ENCODE peak calls at places on chromosomes 2 and 18, in four cellular contexts. G, R, H and Q are unnamed samples.

GRCh38 chr2:31216734-31217133 is 581 bp downstream of the CAPN14 start:
- DNase-seq in H (no peak), G (peak; percentile 66), R (peak; percentile 9), Q (no peak)

GRCh38 chr18:46888965-46889364 is 28.3 kb downstream of the PIAS2 start:
- DNase-seq in G (no peak), R (no peak), H (no peak), Q (no peak)

GRCh38 chr2:66489433-66489832 is 54.5 kb downstream of the MEIS1 start:
- DNase-seq in R (no peak), G (no peak), H (no peak), Q (no peak)

GRCh38 chr2:161273038-161273760 is 35.0 kb upstream of the PSMD14 start:
- DNase-seq in H (peak; percentile 72), R (no peak), G (peak; percentile 70), Q (no peak)

GRCh38 chr18:37254256-37254880 is 311.2 kb downstream of the CELF4 start:
- DNase-seq in R (no peak), H (no peak), G (peak; percentile 6), Q (no peak)

GRCh38 chr2:240933966-240934700 is 28.0 kb downstream of the CROCC2 start:
- DNase-seq in H (no peak), R (peak; percentile 18), G (no peak), Q (no peak)

GRCh38 chr2:239828192-239828972 is 196.8 kb downstream of the NDUFA10 start:
- DNase-seq in R (peak; percentile 25), H (no peak), G (no peak), Q (peak; percentile 37)

GRCh38 chr2:39871291-39871761 is 92.3 kb upstream of the THUMPD2 start:
- DNase-seq in G (no peak), R (no peak), H (peak; percentile 90), Q (no peak)

GRCh38 chr18:74665905-74666304 is 68.2 kb downstream of the ZNF407 start:
- DNase-seq in H (no peak), G (no peak), R (no peak), Q (no peak)
- H3K56ac ChIP-seq in H (no peak overlapping the region), G (no peak overlapping the region), R (no peak overlapping the region), Q (no peak overlapping the region)

GRCh38 chr2:61538920-61539559 is 884 bp upstream of the XPO1 start:
- DNase-seq in R (peak; percentile 49), G (peak; percentile 69), H (peak; percentile 10), Q (no peak)
- H4K8ac ChIP-seq in R (no peak overlapping the region), G (peak overlapping the region; percentile 93), H (peak overlapping the region; percentile 38), Q (peak overlapping the region; percentile 87)

GRCh38 chr2:202494300-202494699 is 118.2 kb downstream of the BMPR2 start:
- DNase-seq in G (peak; percentile 24), H (peak; percentile 96), R (no peak), Q (no peak)

GRCh38 chr2:202491514-202491913 is 115.4 kb downstream of the BMPR2 start:
- DNase-seq in G (no peak), R (no peak), H (no peak), Q (no peak)

GRCh38 chr2:202490479-202490878 is 114.4 kb downstream of the BMPR2 start:
- DNase-seq in G (no peak), R (no peak), H (no peak), Q (no peak)

DNA sequence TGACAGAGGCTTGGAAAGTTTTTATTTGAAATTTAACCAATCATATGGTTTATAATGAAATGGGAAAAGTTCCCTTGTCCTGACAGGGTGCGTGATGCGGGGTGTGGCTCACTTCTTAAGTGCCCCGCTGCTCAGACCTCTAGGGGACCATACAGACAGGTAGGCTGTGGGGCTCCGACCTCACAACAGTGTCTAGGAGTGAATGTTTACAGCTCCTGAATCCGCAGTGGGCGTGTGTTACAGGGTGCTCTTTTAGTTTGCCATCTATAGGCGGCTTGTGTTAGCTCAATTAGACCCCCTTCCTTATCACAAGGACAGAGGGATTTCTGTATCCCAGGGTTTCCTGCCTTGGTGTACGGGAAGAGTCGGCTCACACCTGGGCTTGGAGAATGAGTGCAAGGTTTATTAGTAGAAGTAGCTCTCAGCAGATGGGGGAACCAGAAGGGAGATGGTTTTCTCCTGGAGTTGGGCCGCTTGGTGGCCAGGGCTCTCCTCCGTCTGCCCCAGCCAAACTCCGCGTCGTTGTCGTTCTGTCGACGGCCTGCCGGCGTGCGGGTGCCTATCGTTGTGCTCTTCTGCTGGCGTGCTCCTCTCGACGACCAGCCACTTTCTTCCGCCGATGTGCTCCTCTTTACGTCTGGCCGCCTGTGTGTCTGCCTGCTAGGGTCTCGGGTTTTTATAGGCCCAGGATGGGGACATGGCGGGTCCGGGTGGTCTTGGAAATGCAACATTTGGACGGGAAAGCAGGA is 118.9 kb downstream of the BMPR2 start:
- DNase-seq in R (peak; percentile 52), H (no peak), G (peak; percentile 73), Q (no peak)
- H3K56ac ChIP-seq in R (no peak overlapping the region), H (no peak overlapping the region), G (peak overlapping the region; percentile 47), Q (no peak overlapping the region)

GRCh38 chr18:9869713-9870430 is 15.9 kb upstream of the TXNDC2 start:
- DNase-seq in R (no peak), G (peak; percentile 83), H (peak; percentile 64), Q (no peak)
- H4K8ac ChIP-seq in R (no peak overlapping the region), G (peak overlapping the region; percentile 30), H (peak overlapping the region; percentile 93), Q (no peak overlapping the region)

DNA sequence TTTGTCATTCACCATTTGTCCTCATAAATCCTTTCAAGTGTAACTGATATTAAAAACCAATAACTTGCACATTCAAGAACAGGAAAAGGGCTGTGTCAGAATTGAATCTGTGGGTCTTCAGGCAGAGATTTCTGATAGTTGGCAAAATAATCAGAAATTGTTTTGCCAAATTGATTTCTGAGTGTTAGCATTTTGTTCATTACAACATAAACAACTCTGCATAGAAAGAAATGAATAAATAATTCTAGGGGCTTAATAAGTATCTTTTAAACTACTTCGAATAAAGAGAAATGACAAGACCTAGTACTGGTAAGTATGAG is 44.2 kb upstream of the RFX8 start:
- DNase-seq in H (no peak), R (no peak), G (no peak), Q (no peak)
- H3K56ac ChIP-seq in H (no peak overlapping the region), R (no peak overlapping the region), G (no peak overlapping the region), Q (no peak overlapping the region)